ENCODE peak calls at places on chromosome X, in four cellular contexts. One of them, this sample, is unnamed.

GRCh38 chrX:14864626-14865025 is 8.2 kb downstream of the FANCB start:
- DNase-seq in HCT116: no peak
- DNase-seq in SK-N-SH: no peak
- DNase-seq in HepG2: no peak
- DNase-seq in this sample: no peak

GRCh38 chrX:33434256-33435092 is 223.1 kb upstream of the DMD start:
- DNase-seq in HCT116: no peak
- DNase-seq in SK-N-SH: peak
- DNase-seq in HepG2: peak
- DNase-seq in this sample: peak

GRCh38 chrX:70219938-70220764 is 14.3 kb upstream of the AWAT1 start:
- DNase-seq in HCT116: peak
- DNase-seq in SK-N-SH: no peak
- DNase-seq in HepG2: peak
- DNase-seq in this sample: peak

GRCh38 chrX:53445977-53446376 is 11.8 kb upstream of the HSD17B10 start:
- DNase-seq in HCT116: no peak
- DNase-seq in SK-N-SH: peak
- DNase-seq in HepG2: peak
- DNase-seq in this sample: no peak

GRCh38 chrX:73962948-73963347 is 341.0 kb upstream of the ZCCHC13 start:
- DNase-seq in HCT116: no peak
- DNase-seq in SK-N-SH: no peak
- DNase-seq in HepG2: no peak
- DNase-seq in this sample: no peak

GRCh38 chrX:73214366-73215094 is at the start of gene NAP1L2:
- DNase-seq in HCT116: no peak
- DNase-seq in SK-N-SH: no peak
- DNase-seq in HepG2: no peak
- DNase-seq in this sample: peak

GRCh38 chrX:117989512-117989911 is 127.1 kb downstream of the KLHL13 start:
- DNase-seq in HCT116: no peak
- DNase-seq in SK-N-SH: no peak
- DNase-seq in HepG2: no peak
- DNase-seq in this sample: no peak

GRCh38 chrX:119783026-119783425 is 8.4 kb downstream of the RPL39 start:
- DNase-seq in HCT116: no peak
- DNase-seq in SK-N-SH: no peak
- DNase-seq in HepG2: no peak
- DNase-seq in this sample: no peak

GRCh38 chrX:30280428-30280827 is 28.8 kb downstream of the NR0B1 start:
- DNase-seq in HCT116: no peak
- DNase-seq in SK-N-SH: no peak
- DNase-seq in HepG2: no peak
- DNase-seq in this sample: no peak

GRCh38 chrX:154967603-154968002 is 54.9 kb downstream of the F8 start:
- DNase-seq in HCT116: peak
- DNase-seq in SK-N-SH: no peak
- DNase-seq in HepG2: no peak
- DNase-seq in this sample: no peak

GRCh38 chrX:149129767-149130166 is 375.3 kb downstream of the IDS start:
- DNase-seq in HCT116: no peak
- DNase-seq in SK-N-SH: no peak
- DNase-seq in HepG2: no peak
- DNase-seq in this sample: no peak

DNA sequence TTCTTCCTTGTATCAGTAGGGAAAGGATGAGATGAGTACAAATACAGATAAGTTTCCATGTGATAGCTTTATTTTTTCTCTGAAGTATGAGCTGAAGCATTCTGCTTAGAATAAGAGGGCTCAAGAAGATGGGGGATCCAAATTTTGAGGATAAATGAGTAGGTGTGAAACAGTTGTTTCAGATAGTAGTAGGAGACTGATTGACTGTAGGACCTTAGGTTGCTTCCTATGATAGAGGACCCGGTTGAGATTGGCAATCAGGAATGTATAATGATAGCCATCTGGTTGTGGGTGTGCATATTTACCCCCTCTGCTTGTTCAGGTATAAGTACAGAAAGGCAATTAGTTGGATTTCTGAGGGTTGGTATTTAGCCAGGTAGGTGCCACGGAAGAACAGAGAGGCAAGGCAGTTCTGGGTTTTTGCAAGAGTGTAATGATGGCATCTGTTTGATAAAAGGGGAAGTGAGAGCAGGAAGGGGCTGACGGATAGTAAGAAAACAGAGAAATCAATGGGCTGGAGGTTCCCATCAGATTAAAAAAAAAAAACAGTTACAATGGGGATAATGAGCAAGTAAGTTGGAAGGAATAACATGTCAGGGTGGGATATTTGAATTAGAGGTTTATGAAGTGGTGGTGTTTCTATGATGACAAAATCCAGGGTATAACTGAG is 13.7 kb downstream of the OCRL start:
- DNase-seq in HCT116: no peak
- DNase-seq in SK-N-SH: no peak
- DNase-seq in HepG2: no peak
- DNase-seq in this sample: no peak
- TF ChIP-seq JUND in HCT116: no peak
- TF ChIP-seq JUND in SK-N-SH: no peak
- TF ChIP-seq JUND in HepG2: no peak
- TF ChIP-seq JUND in this sample: no peak

DNA sequence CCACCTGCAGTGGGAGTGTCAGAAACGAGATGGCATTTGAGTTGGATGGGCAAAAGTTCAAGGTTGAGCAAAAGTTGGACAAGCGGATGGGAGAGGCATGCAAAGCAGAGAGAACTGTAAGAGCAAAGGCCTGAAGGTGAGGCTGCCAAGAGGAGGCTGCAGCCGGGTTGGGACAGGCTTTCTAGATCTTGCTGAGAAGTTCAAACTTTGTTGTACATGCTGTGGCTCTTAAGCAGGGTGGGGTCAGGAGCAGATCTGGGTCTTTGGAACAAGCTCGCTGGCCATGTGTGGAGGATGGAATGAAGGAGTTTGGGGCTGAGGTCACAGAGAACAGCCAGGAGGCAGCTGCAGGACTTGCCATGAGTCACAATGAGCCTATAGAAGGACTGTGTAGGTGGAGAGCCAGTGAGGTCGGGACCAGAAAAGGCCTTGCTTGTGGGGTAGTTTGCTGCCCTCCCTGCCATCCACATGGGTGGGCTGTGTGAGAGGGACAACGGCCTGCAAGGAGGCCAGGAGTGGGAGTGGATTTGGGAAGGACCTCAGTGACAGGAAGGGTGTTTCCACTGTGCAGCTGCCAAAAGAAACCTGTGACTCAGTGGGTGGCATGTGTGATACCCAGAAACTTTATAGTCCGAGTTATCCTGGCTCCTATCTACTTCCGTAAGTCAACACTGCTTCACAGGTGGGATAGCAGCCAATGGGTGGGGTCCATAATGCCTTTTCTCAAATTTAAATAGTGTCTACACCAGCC is 210.4 kb downstream of the MID1IP1 start:
- DNase-seq in HCT116: no peak
- DNase-seq in SK-N-SH: no peak
- DNase-seq in HepG2: no peak
- DNase-seq in this sample: no peak
- TF ChIP-seq JUND in HCT116: peak
- TF ChIP-seq JUND in SK-N-SH: no peak
- TF ChIP-seq JUND in HepG2: no peak
- TF ChIP-seq JUND in this sample: no peak

GRCh38 chrX:28223991-28224390 is 242.7 kb upstream of the DCAF8L1 start:
- DNase-seq in HCT116: no peak
- DNase-seq in SK-N-SH: no peak
- DNase-seq in HepG2: no peak
- DNase-seq in this sample: no peak

GRCh38 chrX:28223469-28223868 is 242.2 kb upstream of the DCAF8L1 start:
- DNase-seq in HCT116: no peak
- DNase-seq in SK-N-SH: no peak
- DNase-seq in HepG2: no peak
- DNase-seq in this sample: no peak

GRCh38 chrX:28229217-28229616 is 248.0 kb upstream of the DCAF8L1 start:
- DNase-seq in HCT116: no peak
- DNase-seq in SK-N-SH: no peak
- DNase-seq in HepG2: no peak
- DNase-seq in this sample: no peak

DNA sequence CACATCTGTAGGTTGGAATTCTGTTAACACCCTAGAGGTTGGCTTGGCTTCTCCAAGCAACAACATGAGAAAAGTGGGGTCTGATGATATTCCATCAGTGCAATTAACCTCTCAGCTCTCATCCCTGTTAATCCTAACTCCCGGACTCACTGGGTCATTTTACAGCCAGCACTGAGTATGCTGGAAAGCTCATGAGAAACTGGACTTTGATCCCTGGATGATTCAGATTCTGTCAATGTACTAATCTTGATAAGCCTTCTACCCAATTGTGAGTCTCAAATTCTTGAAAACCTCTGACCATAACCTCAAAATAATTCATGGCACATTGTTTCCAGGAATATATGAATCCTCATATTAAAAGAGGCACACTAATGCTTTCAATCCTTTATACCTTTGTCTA is 244.3 kb upstream of the DCAF8L1 start:
- DNase-seq in HCT116: peak
- DNase-seq in SK-N-SH: no peak
- DNase-seq in HepG2: peak
- DNase-seq in this sample: no peak
- TF ChIP-seq JUND in HCT116: no peak
- TF ChIP-seq JUND in SK-N-SH: no peak
- TF ChIP-seq JUND in HepG2: no peak
- TF ChIP-seq JUND in this sample: no peak

DNA sequence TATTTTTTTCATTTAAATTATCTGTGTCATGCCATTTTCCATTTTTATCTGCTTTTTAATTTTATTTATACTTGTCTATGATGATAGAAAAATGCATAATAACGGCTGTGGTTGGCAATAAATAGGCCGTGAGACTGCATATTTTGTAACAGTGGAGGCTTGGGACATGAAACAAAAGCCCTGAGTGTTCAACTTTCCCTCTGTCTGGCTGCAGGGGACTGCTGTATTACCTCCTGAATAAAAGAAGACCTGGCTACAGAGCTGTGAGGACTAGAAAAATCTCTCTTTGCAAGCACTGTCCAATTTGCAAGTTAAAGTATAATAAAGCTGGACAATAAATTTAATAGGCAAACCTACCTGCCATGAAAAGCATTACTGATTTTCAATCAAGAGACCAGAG is 82.1 kb downstream of the MAGEB10 start:
- DNase-seq in HCT116: no peak
- DNase-seq in SK-N-SH: no peak
- DNase-seq in HepG2: no peak
- DNase-seq in this sample: no peak
- TF ChIP-seq JUND in HCT116: no peak
- TF ChIP-seq JUND in SK-N-SH: no peak
- TF ChIP-seq JUND in HepG2: no peak
- TF ChIP-seq JUND in this sample: no peak

GRCh38 chrX:123084797-123085196 is 99.3 kb upstream of the GRIA3 start:
- DNase-seq in HCT116: no peak
- DNase-seq in SK-N-SH: no peak
- DNase-seq in HepG2: peak
- DNase-seq in this sample: no peak
- TF ChIP-seq JUND in HCT116: no peak
- TF ChIP-seq JUND in SK-N-SH: no peak
- TF ChIP-seq JUND in HepG2: no peak
- TF ChIP-seq JUND in this sample: no peak

DNA sequence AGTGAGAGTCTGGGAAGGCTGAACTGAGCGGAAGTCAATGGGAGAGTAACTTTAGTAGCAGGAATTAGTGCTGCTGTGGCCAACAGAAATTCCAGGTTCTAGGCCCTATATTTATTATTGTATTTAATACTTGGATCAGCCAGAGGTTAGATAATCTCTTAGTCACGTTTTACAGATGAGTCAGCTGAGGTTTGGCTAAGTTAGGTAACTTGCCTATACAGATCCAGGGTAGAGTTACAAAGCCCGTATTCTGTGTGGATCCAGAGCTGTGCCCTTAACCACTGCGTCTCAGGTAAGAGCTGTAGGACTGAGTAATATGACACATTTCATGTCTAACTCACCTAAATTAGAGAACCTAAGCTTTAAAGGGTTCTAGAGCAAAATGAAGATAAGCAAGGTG is 20.5 kb downstream of the PSMD10 start:
- DNase-seq in HCT116: no peak
- DNase-seq in SK-N-SH: no peak
- DNase-seq in HepG2: no peak
- DNase-seq in this sample: no peak
- TF ChIP-seq JUND in HCT116: no peak
- TF ChIP-seq JUND in SK-N-SH: no peak
- TF ChIP-seq JUND in HepG2: no peak
- TF ChIP-seq JUND in this sample: no peak

GRCh38 chrX:77597090-77597489 is 149.9 kb downstream of the FGF16 start:
- DNase-seq in HCT116: no peak
- DNase-seq in SK-N-SH: peak
- DNase-seq in HepG2: no peak
- DNase-seq in this sample: peak
- TF ChIP-seq JUND in HCT116: no peak
- TF ChIP-seq JUND in SK-N-SH: no peak
- TF ChIP-seq JUND in HepG2: no peak
- TF ChIP-seq JUND in this sample: no peak